ENCODE peak calls at places on chromosomes 5 and 9, in nine cellular contexts. Z, K, Y, B, L, O, X, J and E are unnamed samples.
A peak's percentile ranks its signal among the peaks of the same experiment; 100 is the strongest.

GRCh38 chr5:125874057-125874456 is 549.2 kb upstream of the GRAMD2B start:
- DNase-seq in Z (no peak), K (no peak), Y (no peak), B (no peak), L (no peak), O (no peak), X (no peak), J (peak; percentile 31), E (no peak)

GRCh38 chr9:34084562-34084961 is 35.9 kb upstream of the UBAP2 start:
- DNase-seq in Z (no peak), K (no peak), Y (no peak), B (no peak), L (no peak), O (no peak), X (no peak), J (no peak), E (no peak)

GRCh38 chr5:180054226-180054625 is 17.3 kb downstream of the RNF130 start:
- DNase-seq in Z (no peak), K (no peak), Y (no peak), B (no peak), L (no peak), O (no peak), X (no peak), J (no peak), E (no peak)

GRCh38 chr5:19314840-19315239 is 673.2 kb downstream of the CDH18 start:
- DNase-seq in Z (no peak), K (no peak), Y (no peak), B (peak; percentile 72), L (no peak), O (no peak), X (no peak), J (no peak), E (peak; percentile 4)

GRCh38 chr5:169248520-169248919 is 52.4 kb downstream of the SLIT3 start:
- DNase-seq in Z (no peak), K (no peak), Y (no peak), B (no peak), L (no peak), O (no peak), X (no peak), J (no peak), E (no peak)

GRCh38 chr9:129609486-129610192 is 11.3 kb downstream of the C9orf50 start:
- DNase-seq in Z (no peak), K (no peak), Y (no peak), B (peak; percentile 85), L (peak; percentile 46), O (peak; percentile 84), X (no peak), J (no peak), E (peak; percentile 38)

GRCh38 chr5:143001764-143002351 is 231.7 kb downstream of the ARHGAP26 start:
- DNase-seq in Z (no peak), K (no peak), Y (no peak), B (no peak), L (no peak), O (no peak), X (no peak), J (peak; percentile 54), E (peak; percentile 82)

GRCh38 chr5:14109041-14109747 is 33.9 kb upstream of the TRIO start:
- DNase-seq in Z (no peak), K (no peak), Y (no peak), B (peak; percentile 33), L (no peak), O (no peak), X (peak; percentile 71), J (no peak), E (no peak)

GRCh38 chr5:133287500-133287899 is 235.7 kb downstream of the HSPA4 start:
- DNase-seq in Z (no peak), K (peak; percentile 28), Y (peak; percentile 12), B (peak; percentile 53), L (peak; percentile 79), O (peak; percentile 24), X (no peak), J (peak; percentile 52), E (peak; percentile 50)

GRCh38 chr9:113738898-113739604 is 137.1 kb upstream of the ZNF618 start:
- DNase-seq in Z (no peak), K (no peak), Y (no peak), B (peak; percentile 21), L (peak; percentile 15), O (no peak), X (no peak), J (no peak), E (peak; percentile 28)

DNA sequence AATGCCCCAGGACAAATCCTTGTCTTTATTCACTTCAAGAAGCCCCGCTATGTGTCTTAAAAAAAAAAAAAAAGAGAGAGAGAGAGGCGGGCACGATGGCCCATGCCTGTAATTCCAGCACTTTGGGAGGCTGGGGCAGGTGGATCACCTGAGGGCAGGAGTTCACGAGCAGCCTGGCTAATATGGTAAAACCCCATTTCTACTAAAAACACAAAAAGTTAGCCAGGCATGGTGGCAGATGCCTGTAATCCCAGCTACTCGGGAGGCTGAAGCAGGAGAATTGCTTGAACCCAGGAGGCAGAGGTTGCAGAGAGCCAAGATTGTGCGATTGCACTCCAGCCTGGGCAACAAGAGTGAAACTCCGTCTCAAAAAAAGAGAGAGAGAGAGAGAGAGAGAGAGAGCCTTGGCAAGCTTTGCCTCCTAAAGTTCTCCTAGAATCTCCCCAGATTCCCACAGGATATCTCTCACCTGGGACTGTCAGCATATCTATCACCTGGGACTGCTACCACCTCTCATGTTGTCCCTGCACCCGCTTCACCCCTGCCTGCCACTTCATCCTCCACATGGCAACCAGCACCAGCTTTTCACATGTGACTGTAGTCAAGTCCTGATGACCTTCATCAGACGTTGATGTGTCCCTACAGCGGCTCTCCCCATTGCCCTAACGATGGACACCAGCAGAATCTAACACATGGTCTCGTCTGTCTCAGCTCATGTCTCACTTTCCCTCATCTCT is 5.8 kb downstream of the ITK start:
- DNase-seq in Z (no peak), K (no peak), Y (no peak), B (no peak), L (no peak), O (no peak), X (no peak), J (no peak), E (no peak)
- H3K4me3 ChIP-seq in Z (no peak overlapping the region), K (no peak overlapping the region), Y (no peak overlapping the region), B (no peak overlapping the region), L (no peak overlapping the region), O (no peak overlapping the region), X (no peak overlapping the region), J (no peak overlapping the region), E (no peak overlapping the region)

GRCh38 chr5:55734658-55735057 is 3.2 kb upstream of the DDX4 start:
- DNase-seq in Z (no peak), K (no peak), Y (no peak), B (no peak), L (no peak), O (no peak), X (no peak), J (no peak), E (no peak)
- TF ChIP-seq MAX in Z (no peak), K (no peak), Y (no peak), B (no peak), L (no peak), O (no peak), X (no peak), J (no peak), E (no peak)

GRCh38 chr9:86903461-86904010 is 43.8 kb downstream of the GAS1 start:
- DNase-seq in Z (no peak), K (no peak), Y (no peak), B (no peak), L (no peak), O (no peak), X (no peak), J (no peak), E (no peak)

GRCh38 chr9:86907346-86907745 is 40.0 kb downstream of the GAS1 start:
- DNase-seq in Z (no peak), K (no peak), Y (no peak), B (no peak), L (no peak), O (no peak), X (no peak), J (no peak), E (no peak)

GRCh38 chr9:86908261-86908660 is 39.0 kb downstream of the GAS1 start:
- DNase-seq in Z (no peak), K (no peak), Y (no peak), B (no peak), L (no peak), O (no peak), X (no peak), J (no peak), E (no peak)

GRCh38 chr9:86901511-86901910 is 45.8 kb downstream of the GAS1 start:
- DNase-seq in Z (no peak), K (no peak), Y (no peak), B (no peak), L (no peak), O (no peak), X (no peak), J (no peak), E (no peak)

DNA sequence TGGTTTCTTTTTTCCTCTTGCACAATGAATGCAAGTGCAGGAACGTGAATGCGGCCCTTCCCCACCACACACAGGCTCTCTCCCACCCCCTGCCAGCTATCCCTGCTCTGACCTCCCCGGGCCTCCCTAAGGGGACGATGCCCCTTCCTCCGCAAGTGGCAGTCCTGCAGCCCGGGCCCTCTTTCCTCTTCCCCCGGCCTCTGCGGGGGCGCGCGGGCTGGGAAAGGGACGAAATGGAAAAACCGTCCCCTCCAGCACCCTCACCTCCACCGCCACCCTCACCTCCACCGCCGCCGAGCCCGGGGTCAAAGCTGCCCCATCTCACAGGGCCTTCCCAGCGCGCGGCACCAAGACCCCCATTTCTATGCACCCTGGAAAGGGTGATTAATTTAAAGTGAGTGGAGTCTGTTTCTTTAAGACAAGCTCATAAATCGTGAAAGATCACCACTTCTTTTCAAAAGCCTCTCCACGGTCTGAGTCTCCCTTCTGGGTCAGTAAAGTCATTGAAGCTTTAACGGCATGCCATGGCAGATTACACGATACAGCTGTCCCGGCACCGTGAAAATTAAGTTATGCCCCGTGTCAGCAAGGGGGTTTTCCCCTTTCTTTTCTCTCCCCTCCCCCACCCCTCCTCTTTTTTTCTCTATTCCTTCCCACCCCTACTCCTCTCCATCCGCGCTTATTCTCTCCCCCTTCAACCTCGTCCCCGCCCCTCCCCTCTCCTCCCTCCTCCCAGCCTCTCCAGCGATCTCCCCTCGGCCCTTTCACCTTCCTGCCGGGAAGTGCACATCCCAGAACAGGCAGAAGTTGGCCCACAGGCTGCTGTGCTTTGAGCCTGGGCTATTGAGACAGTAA is 44.5 kb downstream of the GAS1 start:
- DNase-seq in Z (no peak), K (no peak), Y (no peak), B (no peak), L (peak; percentile 26), O (no peak), X (no peak), J (no peak), E (no peak)
- H3K4me3 ChIP-seq in Z (peak overlapping the region; percentile 75), K (no peak overlapping the region), Y (no peak overlapping the region), B (no peak overlapping the region), L (no peak overlapping the region), O (no peak overlapping the region), X (no peak overlapping the region), J (no peak overlapping the region), E (no peak overlapping the region)

DNA sequence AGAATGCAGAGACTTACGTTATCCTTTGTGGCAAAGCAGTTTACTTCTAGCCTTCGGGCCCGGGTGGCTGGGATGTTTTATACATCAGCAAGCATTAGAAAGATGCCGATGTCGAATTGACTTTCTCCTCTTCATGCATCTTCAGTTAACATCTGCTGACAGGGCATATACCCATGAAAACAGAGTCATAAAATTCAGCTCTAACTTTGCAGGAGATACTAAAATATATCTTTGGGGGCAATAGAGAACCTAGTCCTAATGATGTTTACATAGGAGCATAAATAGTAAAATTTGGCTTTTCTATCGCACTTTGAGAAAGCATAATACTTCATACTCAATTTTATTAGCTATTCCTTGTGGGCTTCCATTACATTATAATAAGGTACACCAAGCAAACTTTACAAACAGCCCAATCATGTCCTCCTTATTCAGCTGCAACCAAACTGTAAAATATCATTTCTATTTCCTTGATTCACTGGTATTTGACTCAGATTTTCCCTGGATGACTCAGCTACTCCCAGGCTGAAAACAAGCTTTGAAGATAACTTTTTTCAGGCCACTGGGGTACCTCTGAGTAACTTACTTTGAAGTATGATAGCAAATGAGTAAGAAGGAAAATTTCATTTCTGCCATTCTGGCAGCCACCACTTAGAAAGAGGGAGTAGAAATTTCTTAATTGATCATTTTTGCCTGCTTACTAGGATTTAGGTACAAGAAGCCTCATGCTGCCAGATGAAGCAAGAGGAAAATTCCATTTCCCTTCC is 247.7 kb downstream of the PRELID2 start:
- DNase-seq in Z (no peak), K (peak; percentile 94), Y (peak; percentile 3), B (peak; percentile 72), L (no peak), O (no peak), X (no peak), J (peak; percentile 89), E (no peak)
- TF ChIP-seq MAX in Z (no peak), K (peak; percentile 56), Y (no peak), B (peak; percentile 38), L (peak; percentile 70), O (no peak), X (no peak), J (no peak), E (no peak)